ENCODE peak calls at places on chromosomes 2 and 18, in seven cellular contexts. S, U, E, O, V, A and T are unnamed samples.

GRCh38 chr18:12287684-12288405 is 20.2 kb upstream of the TUBB6 start:
- DNase-seq in S (peak; percentile 84), U (peak; percentile 60), E (peak; percentile 66), O (no peak), V (peak; percentile 63), A (peak; percentile 90), T (peak; percentile 96)

GRCh38 chr2:119674711-119675500 is 4.1 kb upstream of the TMEM177 start:
- DNase-seq in S (no peak), U (no peak), E (no peak), O (no peak), V (peak; percentile 24), A (no peak), T (no peak)

GRCh38 chr2:162114291-162114690 is 37.8 kb downstream of the GCG start:
- DNase-seq in S (no peak), U (no peak), E (no peak), O (no peak), V (no peak), A (no peak), T (no peak)

GRCh38 chr2:68336192-68336591 is 16.4 kb upstream of the CNRIP1 start:
- DNase-seq in S (no peak), U (no peak), E (no peak), O (no peak), V (no peak), A (peak; percentile 15), T (no peak)

GRCh38 chr18:48057018-48057417 is 126.6 kb upstream of the SMAD2 start:
- DNase-seq in S (no peak), U (no peak), E (no peak), O (no peak), V (no peak), A (no peak), T (no peak)

GRCh38 chr2:208360259-208361076 is 46.1 kb upstream of the PTH2R start:
- DNase-seq in S (no peak), U (peak; percentile 39), E (no peak), O (no peak), V (no peak), A (no peak), T (peak; percentile 44)

GRCh38 chr18:3747176-3747973 is 297.4 kb downstream of the TGIF1 start:
- DNase-seq in S (no peak), U (no peak), E (no peak), O (no peak), V (no peak), A (no peak), T (no peak)

GRCh38 chr2:149050188-149050587 is 11.7 kb downstream of the LYPD6B start:
- DNase-seq in S (no peak), U (no peak), E (no peak), O (no peak), V (no peak), A (no peak), T (no peak)

GRCh38 chr18:55504808-55505207 is 83.2 kb downstream of the TCF4 start:
- DNase-seq in S (no peak), U (no peak), E (no peak), O (no peak), V (no peak), A (no peak), T (no peak)

GRCh38 chr18:73888565-73888964 is 259.1 kb downstream of the FBXO15 start:
- DNase-seq in S (no peak), U (no peak), E (no peak), O (no peak), V (no peak), A (no peak), T (no peak)

GRCh38 chr2:54757496-54757895 is 34.0 kb downstream of the EML6 start:
- DNase-seq in S (peak; percentile 34), U (peak; percentile 51), E (peak; percentile 54), O (peak; percentile 78), V (no peak), A (no peak), T (no peak)

GRCh38 chr2:96768083-96768561 is 7.4 kb downstream of the CNNM4 start:
- DNase-seq in S (peak; percentile 48), U (no peak), E (no peak), O (peak; percentile 80), V (no peak), A (no peak), T (no peak)

GRCh38 chr2:105789745-105790466 is 45.2 kb downstream of the NCK2 start:
- DNase-seq in S (no peak), U (no peak), E (no peak), O (peak; percentile 48), V (no peak), A (no peak), T (peak; percentile 93)

GRCh38 chr2:120305296-120305695 is 40.6 kb upstream of the INHBB start:
- DNase-seq in S (peak; percentile 45), U (no peak), E (peak; percentile 41), O (no peak), V (peak; percentile 40), A (no peak), T (peak; percentile 65)

GRCh38 chr2:157468931-157469708 is 25.2 kb upstream of the CYTIP start:
- DNase-seq in S (no peak), U (no peak), E (no peak), O (peak; percentile 90), V (no peak), A (no peak), T (peak; percentile 51)

GRCh38 chr18:43735570-43735969 is 458.3 kb upstream of the SYT4 start:
- DNase-seq in S (no peak), U (no peak), E (no peak), O (no peak), V (no peak), A (no peak), T (no peak)

GRCh38 chr18:23972416-23972815 is 42.1 kb upstream of the TTC39C start:
- DNase-seq in S (no peak), U (no peak), E (no peak), O (no peak), V (no peak), A (no peak), T (no peak)

GRCh38 chr2:231708773-231709635 is 679 bp downstream of the PTMA start:
- DNase-seq in S (peak; percentile 66), U (no peak), E (no peak), O (peak; percentile 75), V (peak; percentile 64), A (no peak), T (peak; percentile 89)
- TF ChIP-seq CTCF in S (peak; percentile 14), U (no peak), E (no peak), O (peak; percentile 42), V (no peak), A (no peak), T (no peak)

GRCh38 chr2:20429528-20429927 is 17.3 kb upstream of the RHOB start:
- DNase-seq in S (no peak), U (no peak), E (no peak), O (peak; percentile 32), V (no peak), A (no peak), T (no peak)

GRCh38 chr2:20430461-20431302 is 16.2 kb upstream of the RHOB start:
- DNase-seq in S (no peak), U (no peak), E (no peak), O (no peak), V (no peak), A (peak; percentile 84), T (no peak)

GRCh38 chr2:20428717-20429490 is 18.0 kb upstream of the RHOB start:
- DNase-seq in S (no peak), U (no peak), E (no peak), O (no peak), V (no peak), A (no peak), T (no peak)

GRCh38 chr2:20431772-20432171 is 15.1 kb upstream of the RHOB start:
- DNase-seq in S (no peak), U (no peak), E (no peak), O (no peak), V (no peak), A (no peak), T (no peak)

DNA sequence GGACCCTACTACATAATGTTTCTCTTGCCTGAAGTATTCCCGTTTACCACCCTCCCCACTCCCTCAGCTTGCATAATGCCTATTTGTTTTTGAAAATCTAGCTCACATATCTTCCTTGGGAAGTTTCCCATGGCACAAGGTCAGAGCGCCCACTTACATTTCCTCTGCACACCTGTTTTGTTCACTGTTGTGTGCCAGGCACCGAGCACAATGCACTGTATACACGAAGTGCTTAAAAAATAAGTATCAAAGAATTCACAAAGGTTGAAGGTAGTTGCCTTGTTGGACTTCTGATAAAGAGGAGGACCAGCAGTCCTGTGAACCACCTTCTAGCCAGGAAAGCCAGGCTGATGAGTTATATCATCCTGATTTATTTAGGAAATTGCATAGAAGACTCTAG is 16.8 kb upstream of the RHOB start:
- DNase-seq in S (no peak), U (no peak), E (no peak), O (no peak), V (no peak), A (no peak), T (no peak)
- H3K4me2 ChIP-seq in S (no peak overlapping the region), U (no peak overlapping the region), E (no peak overlapping the region), O (no peak overlapping the region), V (no peak overlapping the region), A (no peak overlapping the region), T (no peak overlapping the region)

DNA sequence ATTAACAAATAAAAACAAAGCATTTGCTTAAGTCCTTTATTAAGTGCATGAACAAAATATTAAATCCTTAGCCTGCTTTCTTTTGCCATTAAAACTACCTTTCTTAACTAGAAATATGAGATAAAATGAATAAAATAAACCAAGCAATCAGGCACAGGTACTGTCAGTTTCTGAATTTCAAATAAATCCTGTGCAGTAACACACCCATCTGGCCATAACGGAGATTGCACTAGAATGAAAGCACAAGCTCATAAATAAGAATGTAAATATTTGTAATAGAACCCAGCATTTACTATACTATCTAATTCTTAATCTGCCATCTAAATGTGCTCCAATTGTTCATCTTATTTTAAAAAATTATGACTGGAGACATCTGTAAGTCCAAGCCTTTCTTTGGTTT is 31.9 kb downstream of the PRKRA start:
- DNase-seq in S (peak; percentile 21), U (no peak), E (no peak), O (peak; percentile 21), V (no peak), A (no peak), T (no peak)
- TF ChIP-seq CTCF in S (peak; percentile 59), U (no peak), E (peak; percentile 33), O (peak; percentile 58), V (peak; percentile 17), A (no peak), T (no peak)

GRCh38 chr2:143252138-143252907 is 123.1 kb downstream of the ARHGAP15 start:
- DNase-seq in S (no peak), U (no peak), E (no peak), O (no peak), V (no peak), A (no peak), T (no peak)

GRCh38 chr2:143255899-143256298 is 126.7 kb downstream of the ARHGAP15 start:
- DNase-seq in S (no peak), U (no peak), E (no peak), O (no peak), V (no peak), A (no peak), T (no peak)

GRCh38 chr2:143258126-143258892 is 129.1 kb downstream of the ARHGAP15 start:
- DNase-seq in S (no peak), U (no peak), E (peak; percentile 59), O (peak; percentile 38), V (no peak), A (no peak), T (no peak)

GRCh38 chr2:143251680-143252079 is 122.5 kb downstream of the ARHGAP15 start:
- DNase-seq in S (no peak), U (no peak), E (no peak), O (no peak), V (no peak), A (no peak), T (no peak)

DNA sequence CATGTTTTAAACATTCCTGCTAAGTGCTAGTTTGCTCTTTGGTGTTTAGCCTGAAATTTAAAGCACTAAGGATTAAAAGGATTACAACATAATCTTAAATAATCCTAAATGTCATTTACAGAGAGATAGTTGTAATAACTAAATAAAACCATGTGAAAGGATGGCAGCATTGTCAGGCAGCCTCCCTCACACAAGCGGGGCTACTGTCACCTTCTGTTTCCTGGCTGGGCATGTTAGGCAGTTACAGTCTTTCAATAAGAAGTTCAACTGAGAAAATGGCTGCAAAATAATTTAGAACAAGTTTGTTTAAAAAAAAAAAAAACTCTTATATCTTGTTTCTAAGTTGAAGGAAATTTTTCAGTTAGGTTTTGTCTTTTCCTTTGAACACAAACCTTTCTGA is 124.9 kb downstream of the ARHGAP15 start:
- DNase-seq in S (no peak), U (no peak), E (no peak), O (no peak), V (no peak), A (no peak), T (no peak)
- H3K4me2 ChIP-seq in S (no peak overlapping the region), U (no peak overlapping the region), E (no peak overlapping the region), O (no peak overlapping the region), V (no peak overlapping the region), A (no peak overlapping the region), T (no peak overlapping the region)